ENCODE peak calls at places on chromosomes 13 and 19, in seven cellular contexts. Z, N, S, A, G, K and B are unnamed samples.

GRCh38 chr13:99484405-99484981 is 16.8 kb upstream of the TM9SF2 start:
- DNase-seq in Z (no peak), N (no peak), S (peak; percentile 58), A (peak; percentile 77), G (no peak), K (no peak), B (no peak)

GRCh38 chr19:16496613-16496983 is 404 bp downstream of the C19orf44 start:
- DNase-seq in Z (peak; percentile 75), N (no peak), S (no peak), A (peak; percentile 44), G (no peak), K (peak; percentile 43), B (no peak)

GRCh38 chr13:108044929-108045328 is 170.4 kb downstream of the LIG4 start:
- DNase-seq in Z (no peak), N (no peak), S (no peak), A (no peak), G (no peak), K (no peak), B (no peak)

GRCh38 chr19:7852851-7853759 is 21.1 kb downstream of the PRR36 start:
- DNase-seq in Z (peak; percentile 54), N (peak; percentile 96), S (no peak), A (peak; percentile 41), G (peak; percentile 50), K (peak; percentile 81), B (no peak)

GRCh38 chr19:18483119-18483518 is 38.8 kb downstream of the ELL start:
- DNase-seq in Z (peak; percentile 24), N (no peak), S (no peak), A (no peak), G (no peak), K (no peak), B (no peak)

GRCh38 chr13:99418663-99419140 is 82.6 kb upstream of the TM9SF2 start:
- DNase-seq in Z (no peak), N (no peak), S (no peak), A (no peak), G (no peak), K (peak; percentile 6), B (no peak)

GRCh38 chr13:72255908-72256307 is 388.9 kb upstream of the DACH1 start:
- DNase-seq in Z (no peak), N (peak; percentile 14), S (no peak), A (no peak), G (no peak), K (peak; percentile 27), B (no peak)

GRCh38 chr13:101205408-101205807 is 210.9 kb downstream of the NALCN start:
- DNase-seq in Z (no peak), N (no peak), S (no peak), A (no peak), G (no peak), K (no peak), B (no peak)

GRCh38 chr19:10270180-10270615 is 722 bp upstream of the ICAM1 start:
- DNase-seq in Z (peak; percentile 77), N (no peak), S (no peak), A (no peak), G (peak; percentile 53), K (peak; percentile 52), B (peak; percentile 83)

GRCh38 chr13:108895220-108895704 is 265.9 kb downstream of the MYO16 start:
- DNase-seq in Z (no peak), N (no peak), S (no peak), A (peak; percentile 69), G (no peak), K (no peak), B (no peak)

GRCh38 chr19:46975918-46976782 is 43.5 kb upstream of the NPAS1 start:
- DNase-seq in Z (peak; percentile 96), N (peak; percentile 25), S (peak; percentile 73), A (peak; percentile 93), G (no peak), K (peak; percentile 96), B (peak; percentile 88)

GRCh38 chr13:97371486-97372109 is 62.4 kb upstream of the RAP2A start:
- DNase-seq in Z (no peak), N (no peak), S (no peak), A (no peak), G (no peak), K (no peak), B (no peak)

GRCh38 chr19:35030257-35031071 is at the start of gene SCN1B:
- DNase-seq in Z (peak; percentile 78), N (peak; percentile 55), S (no peak), A (peak; percentile 55), G (peak; percentile 38), K (peak; percentile 42), B (peak; percentile 89)

GRCh38 chr19:1837625-1838105 is 10.6 kb downstream of the REXO1 start:
- DNase-seq in Z (no peak), N (peak; percentile 74), S (no peak), A (no peak), G (peak; percentile 41), K (no peak), B (no peak)

GRCh38 chr13:33164331-33164730 is 121.2 kb downstream of the STARD13 start:
- DNase-seq in Z (no peak), N (no peak), S (no peak), A (no peak), G (no peak), K (no peak), B (no peak)

GRCh38 chr13:112626761-112627160 is 38.8 kb upstream of the TUBGCP3 start:
- DNase-seq in Z (no peak), N (no peak), S (no peak), A (no peak), G (no peak), K (no peak), B (no peak)

GRCh38 chr13:78183737-78184136 is 265.1 kb upstream of the EDNRB start:
- DNase-seq in Z (no peak), N (no peak), S (no peak), A (peak; percentile 52), G (no peak), K (no peak), B (no peak)

GRCh38 chr13:76783798-76784197 is 102.4 kb downstream of the KCTD12 start:
- DNase-seq in Z (no peak), N (no peak), S (no peak), A (no peak), G (no peak), K (no peak), B (no peak)

GRCh38 chr19:2249880-2250764 is 999 bp downstream of the AMH start:
- DNase-seq in Z (no peak), N (no peak), S (no peak), A (no peak), G (no peak), K (no peak), B (no peak)

GRCh38 chr19:10228925-10229324 is 2.2 kb downstream of the S1PR2 start:
- DNase-seq in Z (no peak), N (no peak), S (no peak), A (peak; percentile 41), G (no peak), K (no peak), B (no peak)

GRCh38 chr13:110173247-110173818 is 133.6 kb downstream of the COL4A1 start:
- DNase-seq in Z (no peak), N (no peak), S (no peak), A (peak; percentile 13), G (no peak), K (no peak), B (no peak)

GRCh38 chr19:18280247-18281081 is 958 bp downstream of the JUND start:
- DNase-seq in Z (peak; percentile 82), N (peak; percentile 49), S (no peak), A (peak; percentile 69), G (peak; percentile 82), K (peak; percentile 75), B (peak; percentile 92)

GRCh38 chr13:109790951-109791605 is 4.7 kb upstream of the IRS2 start:
- DNase-seq in Z (no peak), N (no peak), S (no peak), A (peak; percentile 41), G (no peak), K (peak; percentile 46), B (no peak)

GRCh38 chr13:59103004-59103768 is 1060.5 kb downstream of the DIAPH3 start:
- DNase-seq in Z (no peak), N (no peak), S (peak; percentile 66), A (peak; percentile 77), G (no peak), K (no peak), B (no peak)

GRCh38 chr19:53958168-53958571 is 4.6 kb upstream of the CACNG8 start:
- DNase-seq in Z (no peak), N (no peak), S (no peak), A (no peak), G (no peak), K (no peak), B (no peak)

GRCh38 chr19:35928507-35928906 is 7.7 kb upstream of the LRFN3 start:
- DNase-seq in Z (no peak), N (no peak), S (no peak), A (no peak), G (no peak), K (no peak), B (no peak)

GRCh38 chr13:30850204-30850866 is 55.7 kb upstream of the MEDAG start:
- DNase-seq in Z (no peak), N (no peak), S (no peak), A (no peak), G (no peak), K (no peak), B (no peak)

DNA sequence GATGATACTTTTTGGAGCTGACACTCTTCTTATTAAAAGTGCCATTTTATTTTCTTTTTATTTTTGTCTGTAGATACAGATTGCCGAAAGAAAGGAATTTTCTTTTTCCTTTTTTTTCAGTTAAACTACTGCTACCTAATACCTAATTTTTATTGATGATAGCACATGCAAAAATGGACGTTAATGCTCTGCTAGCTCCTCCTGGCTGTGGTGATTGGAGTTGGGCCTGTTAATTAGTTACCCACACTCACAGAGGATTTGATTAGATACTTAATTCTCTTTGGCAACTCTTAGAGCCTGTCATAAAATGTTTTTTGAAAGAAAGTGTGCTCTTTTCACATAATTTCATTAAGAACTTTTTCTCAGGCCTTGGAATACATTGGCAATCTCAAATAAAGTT is 366.8 kb downstream of the DCT start:
- DNase-seq in Z (no peak), N (no peak), S (no peak), A (no peak), G (no peak), K (no peak), B (no peak)
- TF ChIP-seq CTCF in Z (no peak), N (no peak), S (peak; percentile 26), A (no peak), G (no peak), K (no peak), B (peak; percentile 32)

GRCh38 chr13:41054919-41055619 is 6.2 kb upstream of the WBP4 start:
- DNase-seq in Z (no peak), N (no peak), S (no peak), A (no peak), G (no peak), K (no peak), B (no peak)
- TF ChIP-seq CTCF in Z (peak; percentile 12), N (peak; percentile 43), S (peak; percentile 32), A (peak; percentile 23), G (no peak), K (no peak), B (peak; percentile 17)

GRCh38 chr19:5542665-5543064 is 25.1 kb downstream of the TINCR start:
- DNase-seq in Z (no peak), N (no peak), S (no peak), A (no peak), G (no peak), K (no peak), B (no peak)
- TF ChIP-seq CTCF in Z (no peak), N (no peak), S (no peak), A (peak; percentile 5), G (no peak), K (no peak), B (no peak)

DNA sequence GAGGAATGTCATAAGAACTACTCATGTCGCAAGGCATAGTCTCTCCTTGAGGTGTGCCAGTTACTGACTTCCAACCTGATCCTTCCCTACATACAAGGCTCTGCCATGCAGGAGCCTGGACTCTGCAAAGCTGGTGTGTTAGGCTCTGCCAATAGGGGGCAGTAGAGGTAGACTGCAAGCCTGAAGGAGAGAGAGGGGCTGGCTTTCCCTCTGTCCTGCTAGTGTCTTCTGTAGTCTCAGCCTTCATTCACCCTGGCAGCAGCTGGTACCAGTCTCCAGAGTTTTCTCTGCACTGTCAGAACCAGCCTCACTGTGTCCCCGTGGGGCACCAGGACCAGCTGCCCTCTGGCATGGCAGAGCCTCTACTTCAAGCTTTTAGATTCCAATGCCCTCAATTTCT is 14.5 kb downstream of the SHISA2 start:
- DNase-seq in Z (no peak), N (no peak), S (no peak), A (no peak), G (no peak), K (peak; percentile 71), B (peak; percentile 82)
- TF ChIP-seq CTCF in Z (peak; percentile 18), N (peak; percentile 55), S (peak; percentile 41), A (peak; percentile 6), G (peak; percentile 36), K (peak; percentile 31), B (peak; percentile 57)